ENCODE peak calls at places on chromosomes 12 and 14, in five cellular contexts. H is NCI-H2081, U is Panc1, M is neural crest cell, W is DMS153. G is an unnamed sample.
A peak's percentile ranks its signal among the peaks of the same experiment; 100 is the strongest.

GRCh38 chr14:55451398-55451797 is 11.0 kb upstream of the TBPL2 start:
- DNase-seq in H (no peak), U (no peak), M (no peak), W (no peak), G (no peak)

GRCh38 chr14:73307261-73307660 is 70.0 kb downstream of the PAPLN start:
- DNase-seq in H (no peak), U (no peak), M (no peak), W (no peak), G (no peak)

GRCh38 chr14:65308536-65308935 is 104.0 kb upstream of the FUT8 start:
- DNase-seq in H (no peak), U (no peak), M (no peak), W (no peak), G (no peak)

GRCh38 chr12:66241061-66242043 is 52.3 kb downstream of the IRAK3 start:
- DNase-seq in H (no peak), U (no peak), M (no peak), W (no peak), G (no peak)

GRCh38 chr14:22653012-22653621 is 9.0 kb upstream of the OR6J1 start:
- DNase-seq in H (peak; percentile 33), U (no peak), M (peak; percentile 63), W (peak; percentile 7), G (peak; percentile 73)

GRCh38 chr14:102138935-102139247 is 806 bp upstream of the WDR20 start:
- DNase-seq in H (peak; percentile 78), U (no peak), M (no peak), W (no peak), G (no peak)

GRCh38 chr12:561908-562593 is 101.2 kb downstream of the NINJ2 start:
- DNase-seq in H (no peak), U (no peak), M (no peak), W (no peak), G (no peak)

GRCh38 chr14:91115986-91116385 is 2.1 kb downstream of the DGLUCY start:
- DNase-seq in H (no peak), U (no peak), M (no peak), W (no peak), G (no peak)

GRCh38 chr14:103538291-103539055 is 9.5 kb downstream of the TRMT61A start:
- DNase-seq in H (no peak), U (no peak), M (no peak), W (no peak), G (no peak)

GRCh38 chr12:52380271-52380694 is 5.2 kb downstream of the KRT84 start:
- DNase-seq in H (no peak), U (no peak), M (peak; percentile 27), W (peak; percentile 39), G (no peak)

GRCh38 chr14:29895591-29896043 is 32.0 kb downstream of the PRKD1 start:
- DNase-seq in H (no peak), U (no peak), M (no peak), W (no peak), G (no peak)

GRCh38 chr12:122422769-122423257 is 344 bp upstream of the CLIP1 start:
- DNase-seq in H (peak; percentile 39), U (no peak), M (no peak), W (no peak), G (no peak)

GRCh38 chr12:11815397-11815796 is 165.9 kb downstream of the ETV6 start:
- DNase-seq in H (peak; percentile 87), U (no peak), M (no peak), W (no peak), G (no peak)

GRCh38 chr12:68779280-68779679 is 28.7 kb upstream of the MDM2 start:
- DNase-seq in H (no peak), U (no peak), M (no peak), W (no peak), G (no peak)

GRCh38 chr12:65663097-65663496 is 161.2 kb upstream of the HMGA2 start:
- DNase-seq in H (no peak), U (no peak), M (no peak), W (no peak), G (no peak)

GRCh38 chr14:74945852-74946658 is 9.3 kb downstream of the PGF start:
- DNase-seq in H (peak; percentile 52), U (no peak), M (peak; percentile 92), W (peak; percentile 43), G (peak; percentile 39)

GRCh38 chr12:32047357-32047828 is 59.3 kb upstream of the BICD1 start:
- DNase-seq in H (no peak), U (no peak), M (no peak), W (no peak), G (no peak)

GRCh38 chr12:76183459-76184186 is 99.1 kb upstream of the NAP1L1 start:
- DNase-seq in H (no peak), U (peak; percentile 79), M (no peak), W (no peak), G (peak; percentile 46)

GRCh38 chr12:2284321-2284813 is 231.6 kb downstream of the CACNA1C start:
- DNase-seq in H (peak; percentile 87), U (no peak), M (no peak), W (no peak), G (no peak)

GRCh38 chr12:47318963-47319362 is 239.2 kb upstream of the AMIGO2 start:
- DNase-seq in H (no peak), U (no peak), M (no peak), W (no peak), G (no peak)

GRCh38 chr14:63901434-63902085 is 48.8 kb downstream of the SYNE2 start:
- DNase-seq in H (no peak), U (no peak), M (no peak), W (no peak), G (no peak)

GRCh38 chr14:24713404-24713803 is 79.4 kb upstream of the GZMB start:
- DNase-seq in H (no peak), U (no peak), M (no peak), W (no peak), G (no peak)

GRCh38 chr12:40615590-40615989 is 76.6 kb upstream of the CNTN1 start:
- DNase-seq in H (no peak), U (no peak), M (no peak), W (no peak), G (no peak)

GRCh38 chr12:119869720-119870119 is 7.4 kb downstream of the CIT start:
- DNase-seq in H (no peak), U (no peak), M (no peak), W (no peak), G (peak; percentile 12)

GRCh38 chr14:66074546-66074945 is 411.6 kb upstream of the CCDC196 start:
- DNase-seq in H (no peak), U (no peak), M (no peak), W (peak; percentile 14), G (no peak)

GRCh38 chr12:46370792-46371717 is 1.5 kb downstream of the SLC38A2 start:
- DNase-seq in H (peak; percentile 86), U (no peak), M (peak; percentile 91), W (peak; percentile 65), G (no peak)

GRCh38 chr14:96717116-96717515 is 80.1 kb upstream of the VRK1 start:
- DNase-seq in H (no peak), U (no peak), M (no peak), W (no peak), G (no peak)

GRCh38 chr12:38417101-38417500 is 100.5 kb downstream of the ALG10B start:
- DNase-seq in H (no peak), U (no peak), M (no peak), W (no peak), G (no peak)

GRCh38 chr12:113929312-113929989 is 36.7 kb downstream of the RBM19 start:
- DNase-seq in H (no peak), U (no peak), M (no peak), W (no peak), G (no peak)

GRCh38 chr12:94531196-94531720 is 71.6 kb upstream of the CEP83 start:
- DNase-seq in H (no peak), U (no peak), M (no peak), W (no peak), G (no peak)

GRCh38 chr14:93239869-93240677 is 33.0 kb downstream of the UBR7 start:
- DNase-seq in H (no peak), U (peak; percentile 67), M (no peak), W (no peak), G (peak; percentile 57)

GRCh38 chr12:50314629-50315312 is 31.5 kb upstream of the LIMA1 start:
- DNase-seq in H (no peak), U (peak; percentile 46), M (peak; percentile 8), W (peak; percentile 13), G (no peak)

GRCh38 chr14:22850944-22851790 is 14.8 kb downstream of the MMP14 start:
- DNase-seq in H (no peak), U (no peak), M (no peak), W (no peak), G (no peak)

GRCh38 chr14:70995671-70996070 is 88.4 kb downstream of the PCNX1 start:
- DNase-seq in H (no peak), U (no peak), M (no peak), W (no peak), G (no peak)